ENCODE peak calls at places on chromosomes 16 and 17, in six cellular contexts. N is GM12878, T is sigmoid colon, P is prostate gland, Z is breast epithelium, C is esophagus muscularis mucosa. A is an unnamed sample.

GRCh38 chr17:74742153-74742515 is 5.1 kb downstream of the RAB37 start:
- DNase-seq in T (no peak), N (peak; percentile 69), C (no peak), Z (no peak), P (no peak), A (no peak)

GRCh38 chr16:24075929-24076716 is 180.0 kb upstream of the CACNG3 start:
- DNase-seq in T (no peak), Z (no peak), P (no peak), N (peak; percentile 21), C (no peak), A (no peak)

GRCh38 chr17:75662511-75662910 is 4.4 kb downstream of the RECQL5 start:
- DNase-seq in P (no peak), C (no peak), T (no peak), Z (no peak), N (no peak), A (no peak)

GRCh38 chr16:30567160-30567990 is 4.1 kb downstream of the ZNF688 start:
- DNase-seq in Z (no peak), P (no peak), N (no peak), C (no peak), T (no peak), A (no peak)

GRCh38 chr17:869567-870530 is 87.7 kb downstream of the MRM3 start:
- DNase-seq in Z (no peak), N (no peak), T (peak; percentile 89), C (no peak), P (peak; percentile 55), A (no peak)

GRCh38 chr16:24539850-24540484 is 601 bp downstream of the RBBP6 start:
- DNase-seq in C (no peak), T (peak; percentile 84), Z (peak; percentile 62), N (no peak), P (peak; percentile 44), A (no peak)

GRCh38 chr16:69581297-69581696 is 15.5 kb downstream of the NFAT5 start:
- DNase-seq in Z (no peak), T (no peak), C (no peak), N (no peak), P (no peak), A (no peak)

GRCh38 chr17:33668516-33668915 is 375.4 kb upstream of the ASIC2 start:
- DNase-seq in C (no peak), N (no peak), P (no peak), T (no peak), Z (no peak), A (no peak)

GRCh38 chr16:13780406-13780805 is 139.5 kb upstream of the ERCC4 start:
- DNase-seq in C (no peak), Z (no peak), N (no peak), P (no peak), T (no peak), A (no peak)

GRCh38 chr17:64259922-64260321 is 3.1 kb downstream of the TEX2 start:
- DNase-seq in Z (no peak), N (no peak), P (no peak), C (no peak), T (no peak), A (no peak)

GRCh38 chr16:65700599-65700998 is 578.7 kb upstream of the CDH11 start:
- DNase-seq in Z (no peak), P (no peak), C (no peak), N (no peak), T (no peak), A (no peak)

GRCh38 chr17:32693135-32693897 is 183.6 kb downstream of the MYO1D start:
- DNase-seq in T (no peak), N (no peak), P (no peak), C (no peak), Z (no peak), A (no peak)

GRCh38 chr17:21249086-21249795 is 4.0 kb downstream of the NATD1 start:
- DNase-seq in C (no peak), T (no peak), P (no peak), Z (no peak), N (no peak), A (no peak)

GRCh38 chr17:81075307-81075706 is 40.4 kb downstream of the BAIAP2 start:
- DNase-seq in T (no peak), C (no peak), P (no peak), N (no peak), Z (no peak), A (no peak)

GRCh38 chr16:81842564-81843242 is 63.6 kb downstream of the PLCG2 start:
- DNase-seq in P (no peak), N (no peak), Z (no peak), C (no peak), T (no peak), A (no peak)

GRCh38 chr16:53773150-53773846 is 69.3 kb downstream of the FTO start:
- DNase-seq in P (peak; percentile 52), T (no peak), N (peak; percentile 13), Z (no peak), C (no peak), A (no peak)

GRCh38 chr17:34156401-34156740 is 98.7 kb upstream of the CCL2 start:
- DNase-seq in C (no peak), Z (no peak), N (no peak), T (no peak), P (no peak), A (no peak)

GRCh38 chr17:81193470-81194224 is 27.6 kb upstream of the AATK start:
- DNase-seq in C (no peak), N (no peak), Z (no peak), P (no peak), T (no peak), A (no peak)

GRCh38 chr16:28208131-28208530 is 3.6 kb downstream of the XPO6 start:
- DNase-seq in C (no peak), T (no peak), P (no peak), Z (no peak), N (no peak), A (no peak)

GRCh38 chr17:49498037-49498615 is 3.0 kb downstream of the NGFR start:
- DNase-seq in N (no peak), Z (no peak), T (no peak), P (no peak), C (no peak), A (no peak)

GRCh38 chr17:78224226-78225087 is 7.0 kb upstream of the TMEM235 start:
- DNase-seq in N (no peak), Z (no peak), C (no peak), P (no peak), T (no peak), A (no peak)

GRCh38 chr17:82245144-82246039 is 16.6 kb downstream of the SLC16A3 start:
- DNase-seq in C (no peak), T (peak; percentile 73), N (no peak), P (no peak), Z (no peak), A (no peak)

GRCh38 chr16:88750854-88751253 is 34.2 kb downstream of the PIEZO1 start:
- DNase-seq in Z (no peak), P (no peak), N (no peak), C (no peak), T (no peak), A (no peak)

GRCh38 chr16:24936151-24936550 is 79.0 kb downstream of the ARHGAP17 start:
- DNase-seq in T (no peak), C (no peak), P (no peak), N (no peak), Z (no peak), A (no peak)

GRCh38 chr16:59920054-59920453 is 1185.9 kb upstream of the GOT2 start:
- DNase-seq in Z (no peak), N (no peak), T (no peak), P (no peak), C (no peak), A (no peak)
- TF ChIP-seq POLR2AphosphoS5 in Z (no peak), N (no peak), T (no peak), P (no peak), C (no peak), A (no peak)

GRCh38 chr16:84821728-84822676 is 2.2 kb downstream of the CRISPLD2 start:
- DNase-seq in N (no peak), C (no peak), T (peak; percentile 75), Z (no peak), P (no peak), A (no peak)
- H3K27ac ChIP-seq in N (no peak overlapping the region), C (peak overlapping the region; percentile 97), T (peak overlapping the region; percentile 99), Z (peak overlapping the region; percentile 76), P (peak overlapping the region; percentile 85), A (peak overlapping the region; percentile 95)

GRCh38 chr16:2769675-2770056 is 7.4 kb downstream of the ELOB start:
- DNase-seq in N (no peak), C (no peak), T (no peak), P (no peak), Z (no peak), A (no peak)

GRCh38 chr16:2770781-2771111 is 6.3 kb downstream of the ELOB start:
- DNase-seq in P (no peak), T (no peak), C (no peak), Z (no peak), N (no peak), A (no peak)

GRCh38 chr16:2770057-2770780 is 6.9 kb downstream of the ELOB start:
- DNase-seq in T (no peak), Z (no peak), C (no peak), N (no peak), P (no peak), A (no peak)

GRCh38 chr16:2773188-2773968 is 3.7 kb downstream of the ELOB start:
- DNase-seq in T (no peak), N (no peak), P (no peak), Z (no peak), C (no peak), A (no peak)

DNA sequence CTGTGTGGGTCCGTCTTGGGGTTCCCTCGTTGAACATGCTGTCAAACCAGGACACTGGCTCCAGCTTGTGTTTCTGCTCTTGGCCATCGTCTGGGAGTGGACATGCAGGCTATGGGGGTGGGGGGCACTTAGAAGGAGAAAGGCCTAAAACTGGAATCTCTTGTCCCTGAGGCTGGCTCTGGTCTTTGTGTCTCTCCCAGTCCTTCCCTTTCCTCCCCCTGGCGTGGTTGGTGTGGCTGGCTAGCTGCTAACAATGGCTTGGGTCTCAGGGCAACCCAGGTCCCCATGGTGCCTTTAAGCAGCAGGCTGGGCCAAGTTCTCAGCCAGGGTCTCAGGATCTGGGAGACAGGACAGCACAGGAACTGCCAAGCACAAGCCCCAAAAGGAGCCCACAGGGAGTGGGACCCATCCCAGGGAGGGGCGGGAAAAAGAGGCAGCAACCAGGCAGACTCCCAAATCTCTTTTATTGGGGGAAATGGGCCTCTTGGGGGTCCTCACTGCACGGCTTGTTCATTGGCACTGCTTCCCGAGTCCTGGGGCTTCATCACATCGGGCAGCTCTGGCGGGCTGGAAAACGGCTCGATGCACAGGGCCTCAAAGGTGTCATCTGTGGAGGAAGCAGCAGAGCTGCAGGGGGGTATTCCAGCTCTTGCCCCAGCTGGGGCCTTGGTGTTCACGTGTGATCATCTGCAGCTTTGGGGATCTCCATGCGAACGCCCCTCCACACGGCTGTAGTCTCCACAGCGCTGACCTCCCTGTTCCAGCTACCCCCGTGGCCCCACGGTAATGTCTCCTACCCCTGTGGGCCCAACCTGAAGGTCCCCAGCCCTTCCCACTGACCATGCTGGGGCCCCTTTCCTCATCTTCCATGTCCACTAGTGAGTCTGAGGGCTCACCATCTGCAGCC is 5.3 kb downstream of the ELOB start:
- DNase-seq in P (no peak), C (no peak), Z (no peak), N (no peak), T (no peak), A (no peak)
- TF ChIP-seq POLR2A in P (no peak), C (no peak), Z (no peak), N (peak; percentile 49), T (no peak), A (no peak)

GRCh38 chr17:47325176-47325575 is 1.4 kb downstream of the EFCAB13 start:
- DNase-seq in N (no peak), P (no peak), C (no peak), Z (no peak), T (no peak), A (no peak)

GRCh38 chr17:47320879-47321502 is 2.8 kb upstream of the EFCAB13 start:
- DNase-seq in N (no peak), P (no peak), T (no peak), Z (no peak), C (no peak), A (no peak)

GRCh38 chr17:47323382-47324223 is at the start of gene EFCAB13:
- DNase-seq in N (peak; percentile 54), C (peak; percentile 94), P (peak; percentile 83), Z (peak; percentile 84), T (peak; percentile 95), A (no peak)

GRCh38 chr17:47324224-47325020 is 667 bp downstream of the EFCAB13 start:
- DNase-seq in Z (peak; percentile 62), P (peak; percentile 43), T (peak; percentile 81), N (peak; percentile 53), C (peak; percentile 93), A (peak; percentile 92)
- TF ChIP-seq POLR2AphosphoS5 in Z (no peak), P (no peak), T (peak; percentile 17), N (peak; percentile 74), C (no peak), A (no peak)